ENCODE peak calls at places on chromosome X, in eight cellular contexts. P is glutamatergic neuron, K is GM06990, O is pancreas, C is dorsolateral prefrontal cortex, E is mammary epithelial cell, M is heart right ventricle, W is Panc1. V is an unnamed sample.

GRCh38 chrX:110847334-110847733 is 51.7 kb upstream of the CHRDL1 start:
- DNase-seq in P (no peak), K (peak), O (no peak), C (no peak), E (peak), M (no peak), W (peak), V (peak)

GRCh38 chrX:67582436-67582835 is 38.6 kb downstream of the AR start:
- DNase-seq in P (no peak), K (no peak), O (no peak), C (no peak), E (no peak), M (no peak), W (no peak), V (no peak)

GRCh38 chrX:33605997-33606396 is 394.6 kb upstream of the DMD start:
- DNase-seq in P (no peak), K (no peak), O (peak), C (no peak), E (no peak), M (no peak), W (no peak), V (no peak)

GRCh38 chrX:29824176-29824906 is 391.0 kb upstream of the MAGEB2 start:
- DNase-seq in P (no peak), K (no peak), O (no peak), C (no peak), E (no peak), M (no peak), W (no peak), V (no peak)

GRCh38 chrX:20529711-20530110 is 263.0 kb upstream of the RPS6KA3 start:
- DNase-seq in P (no peak), K (no peak), O (no peak), C (no peak), E (no peak), M (no peak), W (no peak), V (no peak)

GRCh38 chrX:103442536-103442901 is 66.2 kb downstream of the BEX3 start:
- DNase-seq in P (no peak), K (no peak), O (no peak), C (no peak), E (peak), M (no peak), W (no peak), V (no peak)

GRCh38 chrX:29911673-29912072 is 303.7 kb upstream of the MAGEB2 start:
- DNase-seq in P (no peak), K (no peak), O (no peak), C (no peak), E (no peak), M (no peak), W (no peak), V (no peak)

GRCh38 chrX:150162141-150162540 is 201.0 kb upstream of the MAMLD1 start:
- DNase-seq in P (no peak), K (no peak), O (no peak), C (no peak), E (peak), M (no peak), W (no peak), V (no peak)

GRCh38 chrX:18291006-18291545 is 63.4 kb downstream of the SCML2 start:
- DNase-seq in P (no peak), K (no peak), O (no peak), C (no peak), E (no peak), M (no peak), W (no peak), V (no peak)

GRCh38 chrX:99077099-99077498 is 1333.0 kb downstream of the PCDH19 start:
- DNase-seq in P (no peak), K (no peak), O (no peak), C (no peak), E (no peak), M (no peak), W (no peak), V (no peak)

DNA sequence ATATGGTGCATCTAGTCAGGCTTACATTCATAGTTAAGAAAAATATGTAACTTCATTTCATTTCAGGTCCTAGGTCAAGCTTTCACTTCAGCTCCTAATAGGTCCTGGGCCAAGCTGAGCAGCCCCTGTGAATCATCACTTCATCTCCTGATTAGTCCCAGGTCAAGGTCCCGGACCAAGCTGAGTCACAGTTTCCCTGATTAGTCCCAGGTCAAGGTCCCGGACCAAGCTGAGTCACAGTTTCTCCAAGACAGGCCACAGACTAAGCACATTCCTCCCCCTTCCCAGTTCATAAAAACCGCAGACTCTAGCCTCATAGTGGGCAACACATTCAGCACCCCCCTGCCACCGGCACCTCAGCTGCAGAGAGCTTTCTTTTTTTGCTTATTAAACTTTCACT is 1331.8 kb downstream of the PCDH19 start:
- DNase-seq in P (no peak), K (no peak), O (no peak), C (no peak), E (no peak), M (no peak), W (no peak), V (no peak)
- TF ChIP-seq CTCF in P (no peak), K (no peak), O (no peak), C (no peak), E (no peak), M (no peak), W (no peak), V (no peak)

DNA sequence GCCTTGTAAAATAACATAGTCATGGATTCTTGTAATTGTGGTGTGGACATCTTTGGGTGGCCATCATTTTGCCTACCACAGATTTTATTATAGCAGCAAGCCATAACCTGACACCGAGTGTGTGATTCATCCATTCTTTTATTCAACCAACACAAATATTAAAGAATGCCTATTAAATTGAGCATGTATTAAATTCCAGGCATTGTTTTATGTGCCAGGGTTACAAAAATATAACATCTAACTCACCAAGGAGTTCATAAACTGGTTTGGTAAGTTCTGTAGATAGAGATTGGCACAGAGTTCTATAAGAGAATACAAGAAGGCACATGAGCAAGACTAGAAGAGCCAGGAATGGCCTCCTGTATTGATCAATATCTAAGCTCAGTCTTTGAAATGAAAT is 18.0 kb downstream of the NBDY start:
- DNase-seq in P (no peak), K (no peak), O (no peak), C (no peak), E (peak), M (no peak), W (no peak), V (no peak)
- TF ChIP-seq CTCF in P (no peak), K (no peak), O (no peak), C (no peak), E (no peak), M (no peak), W (no peak), V (no peak)

DNA sequence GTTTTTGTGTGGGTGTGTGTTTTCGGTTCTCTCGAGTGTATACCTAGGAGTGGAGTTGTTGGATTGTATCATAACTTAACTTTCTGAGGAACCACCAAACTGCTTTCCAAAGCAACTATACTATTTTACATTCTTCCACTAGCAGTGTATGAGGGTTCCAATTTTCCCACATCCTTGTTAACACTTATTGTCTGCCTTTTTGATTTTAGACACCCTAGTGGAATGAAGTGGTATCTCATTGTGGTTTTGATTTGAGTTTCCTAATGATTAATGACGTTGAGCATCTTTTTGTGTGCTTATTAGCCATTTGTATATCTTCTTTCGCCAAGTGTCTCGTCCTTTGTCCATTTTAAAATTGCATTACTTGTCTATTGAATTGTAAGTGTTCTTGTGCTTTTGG is 118.6 kb downstream of the REPS2 start:
- DNase-seq in P (no peak), K (no peak), O (no peak), C (no peak), E (no peak), M (no peak), W (no peak), V (no peak)
- TF ChIP-seq CTCF in P (peak), K (no peak), O (no peak), C (peak), E (no peak), M (no peak), W (no peak), V (no peak)

GRCh38 chrX:125382148-125382628 is 62.5 kb downstream of the TEX13C start:
- DNase-seq in P (no peak), K (no peak), O (no peak), C (no peak), E (no peak), M (no peak), W (no peak), V (no peak)

GRCh38 chrX:125374169-125374568 is 54.5 kb downstream of the TEX13C start:
- DNase-seq in P (no peak), K (no peak), O (no peak), C (no peak), E (no peak), M (no peak), W (no peak), V (no peak)

GRCh38 chrX:125382889-125383288 is 63.2 kb downstream of the TEX13C start:
- DNase-seq in P (no peak), K (no peak), O (no peak), C (no peak), E (no peak), M (no peak), W (no peak), V (no peak)

GRCh38 chrX:125378205-125378604 is 58.5 kb downstream of the TEX13C start:
- DNase-seq in P (no peak), K (no peak), O (no peak), C (no peak), E (peak), M (no peak), W (no peak), V (no peak)
- TF ChIP-seq CTCF in P (no peak), K (no peak), O (no peak), C (no peak), E (no peak), M (no peak), W (no peak), V (no peak)

V was measured in GM20000.